ENCODE peak calls at places on chromosomes 5 and 9, in five cellular contexts. One of them, this sample, is unnamed.

GRCh38 chr5:60086583-60086982 is 193.1 kb upstream of the PDE4D start:
- DNase-seq in hepatic stellate cell: no peak
- DNase-seq in non-pigmented ciliary epithelial cell: no peak
- DNase-seq in head of caudate nucleus: no peak
- DNase-seq in HuH-7.5: no peak
- DNase-seq in this sample: no peak

GRCh38 chr9:70043689-70044449 is at the start of gene MAMDC2:
- DNase-seq in hepatic stellate cell: peak
- DNase-seq in non-pigmented ciliary epithelial cell: no peak
- DNase-seq in head of caudate nucleus: peak
- DNase-seq in HuH-7.5: no peak
- DNase-seq in this sample: no peak

GRCh38 chr9:121298016-121298538 is 30.1 kb downstream of the GSN start:
- DNase-seq in hepatic stellate cell: no peak
- DNase-seq in head of caudate nucleus: no peak
- DNase-seq in HuH-7.5: no peak
- DNase-seq in non-pigmented ciliary epithelial cell: no peak
- DNase-seq in this sample: no peak

GRCh38 chr9:123343428-123344272 is 12.3 kb upstream of the CRB2 start:
- DNase-seq in hepatic stellate cell: no peak
- DNase-seq in non-pigmented ciliary epithelial cell: no peak
- DNase-seq in HuH-7.5: no peak
- DNase-seq in head of caudate nucleus: no peak
- DNase-seq in this sample: no peak

GRCh38 chr5:173602423-173602822 is 14.0 kb downstream of the BOD1 start:
- DNase-seq in HuH-7.5: no peak
- DNase-seq in hepatic stellate cell: no peak
- DNase-seq in head of caudate nucleus: no peak
- DNase-seq in non-pigmented ciliary epithelial cell: no peak
- DNase-seq in this sample: no peak

GRCh38 chr5:98796197-98796972 is 22.9 kb downstream of the RGMB start:
- DNase-seq in HuH-7.5: peak
- DNase-seq in hepatic stellate cell: peak
- DNase-seq in head of caudate nucleus: peak
- DNase-seq in non-pigmented ciliary epithelial cell: no peak
- DNase-seq in this sample: peak

GRCh38 chr9:133768859-133769510 is 30.8 kb upstream of the SARDH start:
- DNase-seq in non-pigmented ciliary epithelial cell: no peak
- DNase-seq in head of caudate nucleus: no peak
- DNase-seq in hepatic stellate cell: no peak
- DNase-seq in HuH-7.5: peak
- DNase-seq in this sample: no peak

GRCh38 chr5:116419258-116419657 is 155.4 kb downstream of the SEMA6A start:
- DNase-seq in head of caudate nucleus: no peak
- DNase-seq in hepatic stellate cell: no peak
- DNase-seq in HuH-7.5: no peak
- DNase-seq in non-pigmented ciliary epithelial cell: no peak
- DNase-seq in this sample: no peak

GRCh38 chr5:109656829-109657228 is 32.9 kb upstream of the MAN2A1 start:
- DNase-seq in hepatic stellate cell: peak
- DNase-seq in HuH-7.5: no peak
- DNase-seq in head of caudate nucleus: no peak
- DNase-seq in non-pigmented ciliary epithelial cell: peak
- DNase-seq in this sample: no peak

GRCh38 chr5:111447822-111448221 is 64.5 kb downstream of the STARD4 start:
- DNase-seq in HuH-7.5: no peak
- DNase-seq in head of caudate nucleus: no peak
- DNase-seq in hepatic stellate cell: no peak
- DNase-seq in non-pigmented ciliary epithelial cell: no peak
- DNase-seq in this sample: no peak

GRCh38 chr9:78533500-78533899 is 236.6 kb downstream of the PSAT1 start:
- DNase-seq in non-pigmented ciliary epithelial cell: no peak
- DNase-seq in head of caudate nucleus: no peak
- DNase-seq in hepatic stellate cell: peak
- DNase-seq in HuH-7.5: no peak
- DNase-seq in this sample: no peak

GRCh38 chr5:138840100-138840499 is 35.0 kb downstream of the LRRTM2 start:
- DNase-seq in HuH-7.5: no peak
- DNase-seq in head of caudate nucleus: no peak
- DNase-seq in non-pigmented ciliary epithelial cell: no peak
- DNase-seq in hepatic stellate cell: no peak
- DNase-seq in this sample: no peak

GRCh38 chr5:167644619-167645018 is 646.8 kb upstream of the WWC1 start:
- DNase-seq in non-pigmented ciliary epithelial cell: no peak
- DNase-seq in hepatic stellate cell: no peak
- DNase-seq in head of caudate nucleus: no peak
- DNase-seq in HuH-7.5: no peak
- DNase-seq in this sample: no peak

GRCh38 chr9:100227636-100228035 is 125.1 kb downstream of the TEX10 start:
- DNase-seq in HuH-7.5: no peak
- DNase-seq in non-pigmented ciliary epithelial cell: no peak
- DNase-seq in head of caudate nucleus: no peak
- DNase-seq in hepatic stellate cell: no peak
- DNase-seq in this sample: no peak

GRCh38 chr5:159377653-159378052 is 47.4 kb upstream of the IL12B start:
- DNase-seq in hepatic stellate cell: no peak
- DNase-seq in HuH-7.5: no peak
- DNase-seq in non-pigmented ciliary epithelial cell: no peak
- DNase-seq in head of caudate nucleus: no peak
- DNase-seq in this sample: no peak

GRCh38 chr9:78320875-78321496 is 24.1 kb downstream of the PSAT1 start:
- DNase-seq in hepatic stellate cell: no peak
- DNase-seq in non-pigmented ciliary epithelial cell: no peak
- DNase-seq in HuH-7.5: no peak
- DNase-seq in head of caudate nucleus: no peak
- DNase-seq in this sample: no peak

GRCh38 chr9:116094846-116095245 is 58.7 kb upstream of the PAPPA start:
- DNase-seq in HuH-7.5: no peak
- DNase-seq in non-pigmented ciliary epithelial cell: no peak
- DNase-seq in head of caudate nucleus: no peak
- DNase-seq in hepatic stellate cell: no peak
- DNase-seq in this sample: no peak

GRCh38 chr5:10866913-10867312 is 105.9 kb upstream of the DAP start:
- DNase-seq in non-pigmented ciliary epithelial cell: no peak
- DNase-seq in head of caudate nucleus: no peak
- DNase-seq in hepatic stellate cell: no peak
- DNase-seq in HuH-7.5: no peak
- DNase-seq in this sample: no peak

GRCh38 chr5:173795601-173796000 is 92.5 kb upstream of the CPEB4 start:
- DNase-seq in HuH-7.5: no peak
- DNase-seq in non-pigmented ciliary epithelial cell: no peak
- DNase-seq in head of caudate nucleus: no peak
- DNase-seq in hepatic stellate cell: no peak
- DNase-seq in this sample: no peak

GRCh38 chr5:78806544-78806943 is 158.0 kb upstream of the LHFPL2 start:
- DNase-seq in head of caudate nucleus: peak
- DNase-seq in non-pigmented ciliary epithelial cell: peak
- DNase-seq in hepatic stellate cell: peak
- DNase-seq in HuH-7.5: no peak
- DNase-seq in this sample: no peak

GRCh38 chr5:2715856-2716255 is 35.6 kb downstream of the IRX2 start:
- DNase-seq in hepatic stellate cell: no peak
- DNase-seq in non-pigmented ciliary epithelial cell: no peak
- DNase-seq in HuH-7.5: no peak
- DNase-seq in head of caudate nucleus: no peak
- DNase-seq in this sample: no peak

GRCh38 chr9:89323257-89323841 is 5.0 kb downstream of the SECISBP2 start:
- DNase-seq in head of caudate nucleus: no peak
- DNase-seq in hepatic stellate cell: no peak
- DNase-seq in non-pigmented ciliary epithelial cell: no peak
- DNase-seq in HuH-7.5: no peak
- DNase-seq in this sample: no peak

GRCh38 chr9:12680341-12680740 is 12.8 kb upstream of the TYRP1 start:
- DNase-seq in hepatic stellate cell: no peak
- DNase-seq in non-pigmented ciliary epithelial cell: no peak
- DNase-seq in HuH-7.5: no peak
- DNase-seq in head of caudate nucleus: no peak
- DNase-seq in this sample: no peak

GRCh38 chr9:137975527-137975913 is 97.9 kb downstream of the CACNA1B start:
- DNase-seq in hepatic stellate cell: no peak
- DNase-seq in HuH-7.5: no peak
- DNase-seq in head of caudate nucleus: no peak
- DNase-seq in non-pigmented ciliary epithelial cell: no peak
- DNase-seq in this sample: no peak

GRCh38 chr5:36367524-36367923 is 65.8 kb upstream of the RANBP3L start:
- DNase-seq in hepatic stellate cell: no peak
- DNase-seq in non-pigmented ciliary epithelial cell: no peak
- DNase-seq in HuH-7.5: no peak
- DNase-seq in head of caudate nucleus: no peak
- DNase-seq in this sample: no peak

GRCh38 chr9:114782586-114782985 is 23.3 kb downstream of the TNFSF15 start:
- DNase-seq in hepatic stellate cell: no peak
- DNase-seq in non-pigmented ciliary epithelial cell: no peak
- DNase-seq in head of caudate nucleus: no peak
- DNase-seq in HuH-7.5: no peak
- DNase-seq in this sample: no peak

GRCh38 chr9:126650830-126651341 is 37.2 kb downstream of the LMX1B start:
- DNase-seq in head of caudate nucleus: no peak
- DNase-seq in HuH-7.5: no peak
- DNase-seq in non-pigmented ciliary epithelial cell: no peak
- DNase-seq in hepatic stellate cell: no peak
- DNase-seq in this sample: no peak